ENCODE peak calls at places on chromosomes 16 and 17, in eight cellular contexts. N is hippocampal formation, L is H1, B is mucosa of gallbladder, J is upper lobe of right lung, S is AG08395, F is EL, V is nucleus accumbens. M is an unnamed sample.

GRCh38 chr17:78998311-78999055 is 11.1 kb downstream of the CANT1 start:
- DNase-seq in V (no peak), F (no peak), S (no peak), L (no peak), J (peak), N (no peak), B (peak), M (peak)

GRCh38 chr17:20908373-20909273 is 134.2 kb downstream of the USP22 start:
- DNase-seq in N (peak), S (peak), V (peak), F (peak), J (peak), L (peak), B (peak), M (peak)

GRCh38 chr17:5580367-5580766 is 3.9 kb downstream of the NLRP1 start:
- DNase-seq in J (no peak), N (no peak), B (no peak), V (no peak), F (no peak), S (peak), L (no peak), M (no peak)

GRCh38 chr17:38333635-38334295 is 10.0 kb downstream of the GPR179 start:
- DNase-seq in L (peak), F (peak), V (no peak), J (no peak), N (no peak), S (peak), B (no peak), M (peak)

GRCh38 chr17:46023783-46024388 is 24.8 kb downstream of the STH start:
- DNase-seq in L (no peak), V (no peak), J (peak), F (no peak), N (no peak), S (no peak), B (no peak), M (no peak)

GRCh38 chr17:41895617-41896016 is 23.1 kb downstream of the ACLY start:
- DNase-seq in L (no peak), J (no peak), S (peak), V (no peak), B (no peak), F (no peak), N (no peak), M (no peak)

GRCh38 chr17:2947996-2948550 is 115.3 kb downstream of the OR1D5 start:
- DNase-seq in F (no peak), N (no peak), L (no peak), S (no peak), B (no peak), V (no peak), J (peak), M (no peak)

GRCh38 chr17:45371414-45372324 is 54.8 kb upstream of the MAP3K14 start:
- DNase-seq in S (peak), L (peak), J (peak), N (no peak), V (no peak), B (peak), F (peak), M (peak)

GRCh38 chr16:23570992-23571632 is 13.6 kb downstream of the UBFD1 start:
- DNase-seq in N (peak), L (no peak), S (no peak), F (no peak), V (peak), J (no peak), B (no peak), M (no peak)

GRCh38 chr16:49640606-49641005 is 215.3 kb downstream of the ZNF423 start:
- DNase-seq in N (no peak), S (no peak), J (no peak), V (no peak), F (no peak), L (no peak), B (no peak), M (no peak)

GRCh38 chr16:1119766-1120611 is 23.9 kb upstream of the C1QTNF8 start:
- DNase-seq in B (no peak), L (no peak), F (no peak), N (no peak), S (no peak), V (no peak), J (no peak), M (no peak)

GRCh38 chr16:383326-384020 is 1.7 kb upstream of the PGAP6 start:
- DNase-seq in V (no peak), F (no peak), L (peak), J (no peak), N (no peak), B (peak), S (no peak), M (peak)

GRCh38 chr17:51079049-51079448 is 41.6 kb downstream of the SPAG9 start:
- DNase-seq in F (peak), N (no peak), B (no peak), S (peak), V (no peak), J (no peak), L (no peak), M (no peak)

GRCh38 chr16:21167360-21167759 is 8.9 kb downstream of the LDAF1 start:
- DNase-seq in F (peak), J (no peak), V (no peak), S (peak), N (no peak), B (no peak), L (no peak), M (no peak)

M was measured in transverse colon.